ENCODE peak calls at places on chromosomes 4 and X, in four cellular contexts. One of them, this sample, is unnamed.

GRCh38 chr4:41339812-41340809 is 83.4 kb downstream of the UCHL1 start:
- DNase-seq in fibroblast of pulmonary artery: peak
- DNase-seq in IMR-90: peak
- DNase-seq in fibroblast of mammary gland: peak
- DNase-seq in this sample: peak

GRCh38 chr4:6668391-6668790 is 25.3 kb upstream of the S100P start:
- DNase-seq in fibroblast of pulmonary artery: peak
- DNase-seq in IMR-90: peak
- DNase-seq in fibroblast of mammary gland: peak
- DNase-seq in this sample: peak

GRCh38 chrX:109959356-109959871 is 43.5 kb upstream of the TMEM164 start:
- DNase-seq in fibroblast of pulmonary artery: no peak
- DNase-seq in IMR-90: no peak
- DNase-seq in fibroblast of mammary gland: peak
- DNase-seq in this sample: no peak

GRCh38 chr4:101199507-101200285 is 147.6 kb downstream of the PPP3CA start:
- DNase-seq in IMR-90: peak
- DNase-seq in fibroblast of pulmonary artery: peak
- DNase-seq in fibroblast of mammary gland: peak
- DNase-seq in this sample: peak

GRCh38 chr4:164503874-164504273 is 250.1 kb upstream of the SMIM31 start:
- DNase-seq in fibroblast of pulmonary artery: no peak
- DNase-seq in IMR-90: no peak
- DNase-seq in fibroblast of mammary gland: no peak
- DNase-seq in this sample: no peak

GRCh38 chr4:184815046-184815877 is 10.5 kb downstream of the ACSL1 start:
- DNase-seq in IMR-90: peak
- DNase-seq in fibroblast of pulmonary artery: peak
- DNase-seq in fibroblast of mammary gland: peak
- DNase-seq in this sample: peak

GRCh38 chr4:118280501-118281218 is 72.1 kb downstream of the PRSS12 start:
- DNase-seq in fibroblast of mammary gland: peak
- DNase-seq in fibroblast of pulmonary artery: peak
- DNase-seq in IMR-90: peak
- DNase-seq in this sample: peak

GRCh38 chrX:29634516-29634915 is 580.8 kb upstream of the MAGEB2 start:
- DNase-seq in fibroblast of mammary gland: no peak
- DNase-seq in fibroblast of pulmonary artery: peak
- DNase-seq in IMR-90: peak
- DNase-seq in this sample: peak

GRCh38 chrX:147803948-147804347 is 107.8 kb upstream of the FMR1 start:
- DNase-seq in fibroblast of mammary gland: peak
- DNase-seq in IMR-90: no peak
- DNase-seq in fibroblast of pulmonary artery: peak
- DNase-seq in this sample: no peak
- TF ChIP-seq CTCF in fibroblast of mammary gland: peak
- TF ChIP-seq CTCF in IMR-90: no peak
- TF ChIP-seq CTCF in fibroblast of pulmonary artery: no peak
- TF ChIP-seq CTCF in this sample: no peak

DNA sequence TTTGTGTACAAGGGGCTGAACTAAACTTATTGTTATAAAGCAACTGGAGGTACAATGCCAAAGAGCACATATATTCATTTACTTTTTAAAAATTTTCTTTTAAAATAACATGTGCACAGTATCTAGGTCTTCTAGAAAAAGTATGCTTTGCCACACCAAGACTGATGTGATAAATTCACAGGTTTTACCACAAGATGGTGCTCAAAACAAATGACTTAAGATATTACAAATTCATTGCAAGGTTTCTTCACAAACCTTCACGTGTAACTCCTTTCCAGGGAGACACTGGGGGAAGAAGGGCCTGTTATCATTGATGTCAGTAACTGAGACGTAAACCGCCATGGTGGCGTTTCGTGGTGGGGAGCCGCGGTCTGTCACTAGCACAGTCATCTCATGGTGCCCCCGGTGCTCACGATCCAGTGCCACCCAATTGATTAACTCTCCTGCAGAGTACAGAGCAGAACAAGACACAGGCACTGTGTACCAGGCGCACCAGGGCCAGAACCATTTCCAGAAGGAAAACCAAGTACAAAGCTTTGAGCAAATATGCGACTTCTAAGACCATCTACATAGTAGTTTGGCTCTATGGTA is 162.2 kb downstream of the DCHS2 start:
- DNase-seq in fibroblast of pulmonary artery: peak
- DNase-seq in fibroblast of mammary gland: peak
- DNase-seq in IMR-90: peak
- DNase-seq in this sample: peak
- TF ChIP-seq CTCF in fibroblast of pulmonary artery: peak
- TF ChIP-seq CTCF in fibroblast of mammary gland: peak
- TF ChIP-seq CTCF in IMR-90: peak
- TF ChIP-seq CTCF in this sample: peak

DNA sequence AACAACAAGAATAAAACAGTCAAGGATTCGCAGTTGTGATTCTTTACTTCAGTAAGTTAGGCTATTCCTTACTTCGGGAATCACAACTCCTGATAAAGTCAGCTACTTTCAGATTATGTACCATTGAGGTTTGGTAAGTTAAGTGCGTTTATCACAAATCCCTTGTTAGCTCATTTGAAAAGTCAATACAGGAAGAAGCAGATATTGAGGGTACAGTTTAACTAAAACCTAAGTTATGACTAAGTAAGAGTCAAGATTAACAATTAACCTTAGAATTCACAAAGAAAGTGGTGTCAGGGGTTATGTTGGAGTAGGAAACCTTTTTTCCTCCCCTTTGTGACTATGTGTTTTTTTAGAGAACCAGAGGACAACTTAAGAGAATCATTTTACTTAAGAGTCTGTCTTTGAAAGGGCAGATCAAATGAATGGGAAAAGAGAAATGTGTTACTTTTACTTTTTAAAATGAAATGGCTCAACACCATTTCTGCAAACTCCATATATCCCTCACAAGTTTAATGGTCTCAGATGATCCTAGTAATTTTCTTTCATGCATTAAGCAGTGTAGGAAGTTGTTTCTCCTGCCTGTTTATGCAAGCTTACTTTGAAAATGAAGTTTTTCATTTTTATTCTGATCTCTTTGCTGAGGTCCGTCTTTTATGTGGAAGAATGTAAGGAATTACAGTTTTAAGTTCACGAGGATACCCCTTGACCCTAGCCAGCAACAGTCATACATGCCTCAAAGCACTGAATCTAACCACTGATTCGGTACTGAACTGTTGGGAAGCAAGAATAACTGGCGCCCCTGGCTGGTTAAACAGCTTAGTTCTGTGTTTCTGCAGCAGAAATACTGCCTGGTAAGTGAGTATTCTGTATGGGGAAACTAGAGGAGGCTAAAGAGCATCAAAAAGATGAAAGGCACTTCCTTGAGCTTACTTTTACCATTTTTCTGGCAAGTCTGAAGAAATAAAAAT is 211.7 kb downstream of the SLC4A4 start:
- DNase-seq in IMR-90: peak
- DNase-seq in fibroblast of mammary gland: peak
- DNase-seq in fibroblast of pulmonary artery: peak
- DNase-seq in this sample: peak
- TF ChIP-seq CTCF in IMR-90: peak
- TF ChIP-seq CTCF in fibroblast of mammary gland: no peak
- TF ChIP-seq CTCF in fibroblast of pulmonary artery: no peak
- TF ChIP-seq CTCF in this sample: peak

GRCh38 chr4:59091376-59092142 is 1981.4 kb upstream of the IGFBP7 start:
- DNase-seq in fibroblast of mammary gland: no peak
- DNase-seq in fibroblast of pulmonary artery: no peak
- DNase-seq in IMR-90: no peak
- DNase-seq in this sample: no peak

GRCh38 chr4:59094505-59094904 is 1984.3 kb upstream of the IGFBP7 start:
- DNase-seq in fibroblast of pulmonary artery: no peak
- DNase-seq in IMR-90: no peak
- DNase-seq in fibroblast of mammary gland: no peak
- DNase-seq in this sample: no peak
- TF ChIP-seq CTCF in fibroblast of pulmonary artery: no peak
- TF ChIP-seq CTCF in IMR-90: no peak
- TF ChIP-seq CTCF in fibroblast of mammary gland: no peak
- TF ChIP-seq CTCF in this sample: no peak

GRCh38 chr4:32042486-32042885 is 1322.3 kb downstream of the PCDH7 start:
- DNase-seq in IMR-90: no peak
- DNase-seq in fibroblast of pulmonary artery: no peak
- DNase-seq in fibroblast of mammary gland: no peak
- DNase-seq in this sample: peak
- TF ChIP-seq CTCF in IMR-90: no peak
- TF ChIP-seq CTCF in fibroblast of pulmonary artery: no peak
- TF ChIP-seq CTCF in fibroblast of mammary gland: no peak
- TF ChIP-seq CTCF in this sample: peak

GRCh38 chr4:95153182-95153581 is 395.4 kb downstream of the BMPR1B start:
- DNase-seq in IMR-90: no peak
- DNase-seq in fibroblast of pulmonary artery: no peak
- DNase-seq in fibroblast of mammary gland: no peak
- DNase-seq in this sample: peak

GRCh38 chr4:95155759-95156451 is 392.9 kb downstream of the UNC5C start:
- DNase-seq in fibroblast of pulmonary artery: peak
- DNase-seq in fibroblast of mammary gland: peak
- DNase-seq in IMR-90: peak
- DNase-seq in this sample: peak

GRCh38 chr4:95156452-95156765 is 392.4 kb downstream of the UNC5C start:
- DNase-seq in fibroblast of pulmonary artery: no peak
- DNase-seq in IMR-90: no peak
- DNase-seq in fibroblast of mammary gland: no peak
- DNase-seq in this sample: no peak

GRCh38 chr4:95151255-95151654 is 393.5 kb downstream of the BMPR1B start:
- DNase-seq in fibroblast of pulmonary artery: no peak
- DNase-seq in IMR-90: no peak
- DNase-seq in fibroblast of mammary gland: no peak
- DNase-seq in this sample: no peak
- TF ChIP-seq CTCF in fibroblast of pulmonary artery: no peak
- TF ChIP-seq CTCF in IMR-90: no peak
- TF ChIP-seq CTCF in fibroblast of mammary gland: no peak
- TF ChIP-seq CTCF in this sample: no peak

GRCh38 chr4:104064650-104065577 is 345.1 kb upstream of the TACR3 start:
- DNase-seq in fibroblast of mammary gland: peak
- DNase-seq in fibroblast of pulmonary artery: peak
- DNase-seq in IMR-90: no peak
- DNase-seq in this sample: peak
- TF ChIP-seq CTCF in fibroblast of mammary gland: peak
- TF ChIP-seq CTCF in fibroblast of pulmonary artery: peak
- TF ChIP-seq CTCF in IMR-90: no peak
- TF ChIP-seq CTCF in this sample: peak

DNA sequence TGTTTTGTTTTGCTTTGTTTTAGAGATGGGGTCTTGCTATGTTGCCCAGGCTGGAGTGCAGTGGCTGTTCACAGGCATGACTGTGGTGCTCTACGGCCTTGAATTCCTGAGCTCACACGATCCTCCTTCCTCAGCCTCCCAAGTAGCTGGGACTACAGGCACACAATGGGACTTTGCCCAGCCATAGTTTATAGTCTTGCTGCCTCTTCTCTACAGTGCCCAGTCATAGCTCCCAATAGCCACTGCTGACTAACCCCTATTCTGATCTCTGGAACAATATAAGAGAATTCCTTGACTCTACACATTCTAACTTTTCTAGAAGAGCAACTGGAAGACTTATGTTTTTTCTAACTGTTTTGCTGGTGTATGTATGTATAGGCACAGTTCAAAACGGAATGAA is 319.2 kb downstream of the PCDH7 start:
- DNase-seq in fibroblast of mammary gland: no peak
- DNase-seq in IMR-90: no peak
- DNase-seq in fibroblast of pulmonary artery: no peak
- DNase-seq in this sample: no peak
- TF ChIP-seq CTCF in fibroblast of mammary gland: no peak
- TF ChIP-seq CTCF in IMR-90: no peak
- TF ChIP-seq CTCF in fibroblast of pulmonary artery: no peak
- TF ChIP-seq CTCF in this sample: no peak

DNA sequence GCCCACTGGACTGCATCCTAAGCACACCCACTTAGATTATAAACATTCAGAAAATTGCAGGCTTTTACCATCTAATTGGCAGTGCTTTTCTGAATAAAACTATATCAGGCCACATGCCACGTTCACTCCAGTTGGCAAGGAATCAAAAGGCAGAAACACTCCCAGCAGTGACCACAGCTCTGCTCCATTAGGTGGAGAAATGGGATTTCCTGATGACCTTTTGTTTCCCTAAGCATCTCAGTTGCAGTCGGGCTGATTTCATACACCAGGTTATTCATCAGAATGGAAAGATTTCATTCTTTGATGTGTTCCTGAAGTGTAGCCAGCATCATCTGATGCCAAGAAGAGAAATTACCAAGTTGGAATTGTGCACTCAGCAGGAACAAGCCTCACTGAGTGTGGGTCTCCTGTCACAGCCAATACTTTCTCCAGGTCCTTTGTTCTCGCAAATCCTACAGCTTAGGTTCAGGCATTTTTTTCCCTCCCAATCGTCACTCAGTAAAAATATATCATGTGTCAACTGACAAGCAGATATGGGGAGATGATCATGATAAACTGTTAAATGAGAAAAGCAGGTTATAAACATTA is 193.8 kb downstream of the SPATA18 start:
- DNase-seq in fibroblast of pulmonary artery: no peak
- DNase-seq in IMR-90: no peak
- DNase-seq in fibroblast of mammary gland: no peak
- DNase-seq in this sample: no peak
- TF ChIP-seq CTCF in fibroblast of pulmonary artery: no peak
- TF ChIP-seq CTCF in IMR-90: no peak
- TF ChIP-seq CTCF in fibroblast of mammary gland: no peak
- TF ChIP-seq CTCF in this sample: no peak

GRCh38 chr4:133152801-133153526 is 3.9 kb downstream of the PCDH10 start:
- DNase-seq in fibroblast of pulmonary artery: peak
- DNase-seq in IMR-90: no peak
- DNase-seq in fibroblast of mammary gland: no peak
- DNase-seq in this sample: peak

GRCh38 chr4:133156556-133156955 is 7.5 kb downstream of the PCDH10 start:
- DNase-seq in fibroblast of mammary gland: no peak
- DNase-seq in IMR-90: no peak
- DNase-seq in fibroblast of pulmonary artery: no peak
- DNase-seq in this sample: no peak

GRCh38 chr4:133152330-133152791 is 3.3 kb downstream of the PCDH10 start:
- DNase-seq in fibroblast of mammary gland: no peak
- DNase-seq in fibroblast of pulmonary artery: peak
- DNase-seq in IMR-90: no peak
- DNase-seq in this sample: peak

GRCh38 chr4:133156096-133156495 is 7.0 kb downstream of the PCDH10 start:
- DNase-seq in IMR-90: no peak
- DNase-seq in fibroblast of pulmonary artery: no peak
- DNase-seq in fibroblast of mammary gland: no peak
- DNase-seq in this sample: no peak

DNA sequence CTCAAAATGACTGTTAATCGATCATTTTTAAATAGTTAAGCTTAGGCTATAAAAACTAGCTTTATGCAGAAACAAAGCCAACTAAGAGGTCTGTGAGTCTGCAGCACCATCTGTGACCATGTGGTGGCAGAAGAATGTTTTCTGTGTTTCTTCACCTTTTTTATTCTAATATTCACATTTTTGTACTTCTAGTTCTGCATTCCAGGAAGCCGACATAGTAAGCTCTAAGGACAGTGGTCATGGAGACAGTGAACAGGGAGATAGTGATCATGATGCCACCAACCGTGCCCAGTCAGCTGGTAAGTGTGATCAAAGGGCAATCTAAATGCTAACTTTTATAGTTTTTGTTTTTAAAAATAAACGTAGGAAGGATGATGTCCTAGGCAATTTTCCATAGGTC is 5.6 kb downstream of the PCDH10 start:
- DNase-seq in fibroblast of pulmonary artery: peak
- DNase-seq in fibroblast of mammary gland: peak
- DNase-seq in IMR-90: peak
- DNase-seq in this sample: peak
- TF ChIP-seq CTCF in fibroblast of pulmonary artery: peak
- TF ChIP-seq CTCF in fibroblast of mammary gland: peak
- TF ChIP-seq CTCF in IMR-90: peak
- TF ChIP-seq CTCF in this sample: peak

This sample was measured in choroid plexus epithelial cell.